ENCODE peak calls at places on chromosomes 5 and 9, in six cellular contexts. D, Z, P, R, N and L are unnamed samples.
A peak's percentile ranks its signal among the peaks of the same experiment; 100 is the strongest.

GRCh38 chr5:56833325-56833724 is 18.0 kb downstream of the MAP3K1 start:
- DNase-seq in D (peak; percentile 5), Z (no peak), P (no peak), R (no peak), N (no peak), L (peak; percentile 32)

GRCh38 chr9:35907732-35908483 is 1.4 kb upstream of the SPAAR start:
- DNase-seq in D (no peak), Z (peak; percentile 76), P (no peak), R (peak; percentile 90), N (no peak), L (no peak)

GRCh38 chr5:96668725-96669124 is 6.5 kb downstream of the CAST start:
- DNase-seq in D (no peak), Z (no peak), P (no peak), R (no peak), N (no peak), L (peak; percentile 20)

GRCh38 chr9:71295928-71296327 is 174.5 kb upstream of the TRPM3 start:
- DNase-seq in D (no peak), Z (no peak), P (no peak), R (no peak), N (no peak), L (no peak)

GRCh38 chr9:37340961-37341360 is 81.5 kb upstream of the GRHPR start:
- DNase-seq in D (no peak), Z (no peak), P (no peak), R (no peak), N (no peak), L (no peak)

GRCh38 chr9:119375892-119376291 is 6.7 kb upstream of the BRINP1 start:
- DNase-seq in D (no peak), Z (no peak), P (no peak), R (peak; percentile 26), N (no peak), L (peak; percentile 61)

GRCh38 chr9:16540996-16541668 is 329.3 kb downstream of the BNC2 start:
- DNase-seq in D (no peak), Z (no peak), P (no peak), R (peak; percentile 57), N (no peak), L (no peak)

GRCh38 chr5:174172104-174172965 is 126.8 kb downstream of the NSG2 start:
- DNase-seq in D (no peak), Z (no peak), P (no peak), R (no peak), N (no peak), L (peak; percentile 42)

GRCh38 chr5:66720776-66721175 is 124.6 kb downstream of the MAST4 start:
- DNase-seq in D (no peak), Z (no peak), P (no peak), R (no peak), N (no peak), L (no peak)

GRCh38 chr5:139633295-139634027 is 14.7 kb upstream of the CXXC5 start:
- DNase-seq in D (peak; percentile 76), Z (peak; percentile 65), P (no peak), R (peak; percentile 75), N (peak; percentile 33), L (peak; percentile 71)

GRCh38 chr9:129283290-129283691 is 105.2 kb upstream of the IER5L start:
- DNase-seq in D (no peak), Z (no peak), P (no peak), R (no peak), N (no peak), L (no peak)

GRCh38 chr5:177505075-177505474 is 4.6 kb downstream of the DOK3 start:
- DNase-seq in D (no peak), Z (no peak), P (no peak), R (no peak), N (no peak), L (no peak)

GRCh38 chr9:117541192-117541591 is 126.3 kb upstream of the ASTN2 start:
- DNase-seq in D (no peak), Z (no peak), P (no peak), R (no peak), N (no peak), L (no peak)

GRCh38 chr5:71887680-71888079 is 168.6 kb downstream of the CARTPT start:
- DNase-seq in D (peak; percentile 12), Z (no peak), P (no peak), R (peak; percentile 61), N (no peak), L (no peak)

GRCh38 chr9:12774861-12775367 is at the start of gene LURAP1L:
- DNase-seq in D (no peak), Z (no peak), P (no peak), R (peak; percentile 41), N (no peak), L (peak; percentile 25)

GRCh38 chr9:119963798-119964372 is 594.6 kb upstream of the BRINP1 start:
- DNase-seq in D (no peak), Z (no peak), P (no peak), R (peak; percentile 86), N (no peak), L (peak; percentile 78)

GRCh38 chr5:79378510-79379186 is 135.3 kb downstream of the HOMER1 start:
- DNase-seq in D (no peak), Z (no peak), P (no peak), R (no peak), N (no peak), L (no peak)

GRCh38 chr9:94085062-94085639 is 887 bp downstream of the PTPDC1 start:
- DNase-seq in D (no peak), Z (no peak), P (no peak), R (peak; percentile 62), N (no peak), L (peak; percentile 45)

GRCh38 chr9:124399999-124400940 is 15.0 kb downstream of the PSMB7 start:
- DNase-seq in D (no peak), Z (no peak), P (no peak), R (no peak), N (no peak), L (no peak)

GRCh38 chr5:17256171-17256570 is 38.7 kb downstream of the BASP1 start:
- DNase-seq in D (no peak), Z (no peak), P (no peak), R (no peak), N (no peak), L (no peak)

GRCh38 chr5:66661149-66661548 is 65.0 kb downstream of the MAST4 start:
- DNase-seq in D (no peak), Z (peak; percentile 50), P (no peak), R (no peak), N (no peak), L (no peak)

GRCh38 chr9:112404367-112404979 is 24.6 kb downstream of the HSDL2 start:
- DNase-seq in D (no peak), Z (no peak), P (no peak), R (no peak), N (no peak), L (no peak)